ENCODE peak calls at places on chromosome 22, in nine cellular contexts. One of them, this sample, is unnamed.

GRCh38 chr22:49419661-49420060 is 408.0 kb downstream of the BRD1 start:
- DNase-seq in progenitor cell of endocrine pancreas: no peak
- DNase-seq in HFFc6: no peak
- DNase-seq in fibroblast of lung: no peak
- DNase-seq in tibial artery: no peak
- DNase-seq in BJ: no peak
- DNase-seq in AG10803: no peak
- DNase-seq in cardiac fibroblast: no peak
- DNase-seq in upper lobe of right lung: no peak
- DNase-seq in this sample: no peak

GRCh38 chr22:48901324-48901723 is 926.3 kb downstream of the BRD1 start:
- DNase-seq in progenitor cell of endocrine pancreas: no peak
- DNase-seq in HFFc6: no peak
- DNase-seq in fibroblast of lung: no peak
- DNase-seq in tibial artery: no peak
- DNase-seq in BJ: no peak
- DNase-seq in AG10803: no peak
- DNase-seq in cardiac fibroblast: no peak
- DNase-seq in upper lobe of right lung: peak
- DNase-seq in this sample: no peak

GRCh38 chr22:41984006-41984405 is 14.6 kb upstream of the WBP2NL start:
- DNase-seq in progenitor cell of endocrine pancreas: no peak
- DNase-seq in HFFc6: no peak
- DNase-seq in fibroblast of lung: no peak
- DNase-seq in tibial artery: no peak
- DNase-seq in BJ: no peak
- DNase-seq in AG10803: no peak
- DNase-seq in cardiac fibroblast: no peak
- DNase-seq in upper lobe of right lung: no peak
- DNase-seq in this sample: no peak

GRCh38 chr22:46297151-46297819 is 615 bp downstream of the GTSE1 start:
- DNase-seq in progenitor cell of endocrine pancreas: no peak
- DNase-seq in HFFc6: peak
- DNase-seq in fibroblast of lung: peak
- DNase-seq in tibial artery: no peak
- DNase-seq in BJ: no peak
- DNase-seq in AG10803: peak
- DNase-seq in cardiac fibroblast: peak
- DNase-seq in upper lobe of right lung: no peak
- DNase-seq in this sample: peak

GRCh38 chr22:37304595-37305343 is 22.5 kb downstream of the CYTH4 start:
- DNase-seq in progenitor cell of endocrine pancreas: no peak
- DNase-seq in HFFc6: peak
- DNase-seq in fibroblast of lung: peak
- DNase-seq in tibial artery: no peak
- DNase-seq in BJ: no peak
- DNase-seq in AG10803: no peak
- DNase-seq in cardiac fibroblast: peak
- DNase-seq in upper lobe of right lung: no peak
- DNase-seq in this sample: no peak

GRCh38 chr22:27780161-27780575 is 21.4 kb downstream of the MN1 start:
- DNase-seq in progenitor cell of endocrine pancreas: no peak
- DNase-seq in HFFc6: no peak
- DNase-seq in fibroblast of lung: peak
- DNase-seq in tibial artery: peak
- DNase-seq in BJ: no peak
- DNase-seq in AG10803: peak
- DNase-seq in cardiac fibroblast: peak
- DNase-seq in upper lobe of right lung: no peak
- DNase-seq in this sample: no peak

GRCh38 chr22:40525250-40525884 is 111.2 kb downstream of the MRTFA start:
- DNase-seq in progenitor cell of endocrine pancreas: no peak
- DNase-seq in HFFc6: no peak
- DNase-seq in fibroblast of lung: no peak
- DNase-seq in tibial artery: peak
- DNase-seq in BJ: no peak
- DNase-seq in AG10803: peak
- DNase-seq in cardiac fibroblast: peak
- DNase-seq in upper lobe of right lung: peak
- DNase-seq in this sample: no peak

GRCh38 chr22:47192651-47193437 is 430.4 kb downstream of the TBC1D22A start:
- DNase-seq in progenitor cell of endocrine pancreas: no peak
- DNase-seq in HFFc6: no peak
- DNase-seq in fibroblast of lung: no peak
- DNase-seq in tibial artery: peak
- DNase-seq in BJ: no peak
- DNase-seq in AG10803: no peak
- DNase-seq in cardiac fibroblast: no peak
- DNase-seq in upper lobe of right lung: peak
- DNase-seq in this sample: no peak

GRCh38 chr22:41915035-41915782 is at the start of gene SHISA8:
- DNase-seq in progenitor cell of endocrine pancreas: peak
- DNase-seq in HFFc6: no peak
- DNase-seq in fibroblast of lung: peak
- DNase-seq in tibial artery: no peak
- DNase-seq in BJ: no peak
- DNase-seq in AG10803: peak
- DNase-seq in cardiac fibroblast: no peak
- DNase-seq in upper lobe of right lung: peak
- DNase-seq in this sample: no peak

GRCh38 chr22:42970029-42970428 is 44.9 kb downstream of the PACSIN2 start:
- DNase-seq in progenitor cell of endocrine pancreas: no peak
- DNase-seq in HFFc6: no peak
- DNase-seq in fibroblast of lung: peak
- DNase-seq in tibial artery: no peak
- DNase-seq in BJ: no peak
- DNase-seq in AG10803: no peak
- DNase-seq in cardiac fibroblast: no peak
- DNase-seq in upper lobe of right lung: no peak
- DNase-seq in this sample: peak

GRCh38 chr22:46193898-46194310 is 43.6 kb downstream of the PPARA start:
- DNase-seq in progenitor cell of endocrine pancreas: no peak
- DNase-seq in HFFc6: no peak
- DNase-seq in fibroblast of lung: no peak
- DNase-seq in tibial artery: no peak
- DNase-seq in BJ: no peak
- DNase-seq in AG10803: no peak
- DNase-seq in cardiac fibroblast: no peak
- DNase-seq in upper lobe of right lung: no peak
- DNase-seq in this sample: no peak

GRCh38 chr22:36439481-36440271 is 41.8 kb downstream of the TXN2 start:
- DNase-seq in progenitor cell of endocrine pancreas: no peak
- DNase-seq in HFFc6: peak
- DNase-seq in fibroblast of lung: peak
- DNase-seq in tibial artery: no peak
- DNase-seq in BJ: peak
- DNase-seq in AG10803: peak
- DNase-seq in cardiac fibroblast: peak
- DNase-seq in upper lobe of right lung: no peak
- DNase-seq in this sample: peak

GRCh38 chr22:48070760-48071159 is 1308.3 kb downstream of the TBC1D22A start:
- DNase-seq in progenitor cell of endocrine pancreas: no peak
- DNase-seq in HFFc6: no peak
- DNase-seq in fibroblast of lung: no peak
- DNase-seq in tibial artery: no peak
- DNase-seq in BJ: no peak
- DNase-seq in AG10803: no peak
- DNase-seq in cardiac fibroblast: no peak
- DNase-seq in upper lobe of right lung: no peak
- DNase-seq in this sample: no peak

GRCh38 chr22:49242480-49242879 is 585.2 kb downstream of the BRD1 start:
- DNase-seq in progenitor cell of endocrine pancreas: no peak
- DNase-seq in HFFc6: no peak
- DNase-seq in fibroblast of lung: no peak
- DNase-seq in tibial artery: no peak
- DNase-seq in BJ: no peak
- DNase-seq in AG10803: no peak
- DNase-seq in cardiac fibroblast: no peak
- DNase-seq in upper lobe of right lung: no peak
- DNase-seq in this sample: no peak

GRCh38 chr22:35523167-35523928 is 17.3 kb upstream of the RASD2 start:
- DNase-seq in progenitor cell of endocrine pancreas: no peak
- DNase-seq in HFFc6: no peak
- DNase-seq in fibroblast of lung: no peak
- DNase-seq in tibial artery: no peak
- DNase-seq in BJ: no peak
- DNase-seq in AG10803: no peak
- DNase-seq in cardiac fibroblast: no peak
- DNase-seq in upper lobe of right lung: no peak
- DNase-seq in this sample: no peak

GRCh38 chr22:27925331-27925730 is 6.3 kb upstream of the PITPNB start:
- DNase-seq in progenitor cell of endocrine pancreas: no peak
- DNase-seq in HFFc6: no peak
- DNase-seq in fibroblast of lung: no peak
- DNase-seq in tibial artery: no peak
- DNase-seq in BJ: no peak
- DNase-seq in AG10803: no peak
- DNase-seq in cardiac fibroblast: no peak
- DNase-seq in upper lobe of right lung: no peak
- DNase-seq in this sample: no peak

DNA sequence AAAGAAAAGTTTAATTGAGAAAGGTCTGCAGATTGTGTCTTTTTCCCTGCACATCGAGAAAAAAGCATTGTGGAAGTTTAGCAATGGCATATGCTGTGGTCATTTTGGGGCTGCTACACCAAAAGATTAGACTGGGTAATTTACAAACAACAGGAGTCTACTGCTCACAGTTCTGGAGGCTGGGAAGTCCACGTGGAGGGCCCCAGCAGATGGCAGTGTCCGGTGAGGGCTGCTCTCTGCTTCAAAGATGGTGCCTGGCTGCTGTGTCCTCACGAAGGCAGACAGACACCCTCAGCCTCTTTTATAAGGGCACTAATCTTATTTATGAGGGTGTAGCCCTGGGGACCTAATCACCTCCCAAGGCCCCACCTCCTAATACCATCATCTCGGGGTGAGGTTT is 21.1 kb downstream of the PHF21B start:
- DNase-seq in progenitor cell of endocrine pancreas: no peak
- DNase-seq in HFFc6: no peak
- DNase-seq in fibroblast of lung: no peak
- DNase-seq in tibial artery: no peak
- DNase-seq in BJ: no peak
- DNase-seq in AG10803: no peak
- DNase-seq in cardiac fibroblast: no peak
- DNase-seq in upper lobe of right lung: no peak
- DNase-seq in this sample: no peak
- TF ChIP-seq CTCF in progenitor cell of endocrine pancreas: no peak
- TF ChIP-seq CTCF in HFFc6: peak
- TF ChIP-seq CTCF in fibroblast of lung: no peak
- TF ChIP-seq CTCF in tibial artery: no peak
- TF ChIP-seq CTCF in BJ: peak
- TF ChIP-seq CTCF in AG10803: peak
- TF ChIP-seq CTCF in cardiac fibroblast: no peak
- TF ChIP-seq CTCF in upper lobe of right lung: no peak
- TF ChIP-seq CTCF in this sample: no peak

DNA sequence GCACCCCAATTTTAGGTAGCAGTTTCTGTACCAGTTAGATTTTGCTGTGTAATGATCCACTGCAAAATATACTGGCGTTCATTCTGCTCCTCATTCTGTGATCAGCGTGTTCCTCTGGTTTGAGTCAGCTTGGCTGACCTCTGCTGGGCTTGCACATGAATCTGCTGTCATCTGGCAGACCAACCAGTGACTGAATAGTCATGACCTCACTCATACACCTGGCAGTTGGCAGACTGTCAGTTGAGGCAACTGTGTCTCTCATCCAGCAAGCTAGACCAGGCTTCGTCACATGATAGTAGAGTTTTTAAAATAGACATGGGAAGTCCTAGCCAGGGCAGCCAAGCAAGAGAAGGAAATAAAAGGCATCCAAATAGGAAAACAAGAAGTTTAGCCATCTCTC is 316.3 kb upstream of the LARGE1 start:
- DNase-seq in progenitor cell of endocrine pancreas: no peak
- DNase-seq in HFFc6: no peak
- DNase-seq in fibroblast of lung: no peak
- DNase-seq in tibial artery: no peak
- DNase-seq in BJ: no peak
- DNase-seq in AG10803: no peak
- DNase-seq in cardiac fibroblast: no peak
- DNase-seq in upper lobe of right lung: no peak
- DNase-seq in this sample: peak
- TF ChIP-seq CTCF in progenitor cell of endocrine pancreas: no peak
- TF ChIP-seq CTCF in HFFc6: no peak
- TF ChIP-seq CTCF in fibroblast of lung: no peak
- TF ChIP-seq CTCF in tibial artery: no peak
- TF ChIP-seq CTCF in BJ: no peak
- TF ChIP-seq CTCF in AG10803: no peak
- TF ChIP-seq CTCF in cardiac fibroblast: no peak
- TF ChIP-seq CTCF in upper lobe of right lung: no peak
- TF ChIP-seq CTCF in this sample: no peak

GRCh38 chr22:44701824-44702478 is at the start of gene PRR5:
- DNase-seq in progenitor cell of endocrine pancreas: peak
- DNase-seq in HFFc6: peak
- DNase-seq in fibroblast of lung: peak
- DNase-seq in tibial artery: peak
- DNase-seq in BJ: peak
- DNase-seq in AG10803: peak
- DNase-seq in cardiac fibroblast: peak
- DNase-seq in upper lobe of right lung: peak
- DNase-seq in this sample: peak
- TF ChIP-seq CTCF in progenitor cell of endocrine pancreas: no peak
- TF ChIP-seq CTCF in HFFc6: no peak
- TF ChIP-seq CTCF in fibroblast of lung: no peak
- TF ChIP-seq CTCF in tibial artery: no peak
- TF ChIP-seq CTCF in BJ: no peak
- TF ChIP-seq CTCF in AG10803: no peak
- TF ChIP-seq CTCF in cardiac fibroblast: no peak
- TF ChIP-seq CTCF in upper lobe of right lung: no peak
- TF ChIP-seq CTCF in this sample: no peak

DNA sequence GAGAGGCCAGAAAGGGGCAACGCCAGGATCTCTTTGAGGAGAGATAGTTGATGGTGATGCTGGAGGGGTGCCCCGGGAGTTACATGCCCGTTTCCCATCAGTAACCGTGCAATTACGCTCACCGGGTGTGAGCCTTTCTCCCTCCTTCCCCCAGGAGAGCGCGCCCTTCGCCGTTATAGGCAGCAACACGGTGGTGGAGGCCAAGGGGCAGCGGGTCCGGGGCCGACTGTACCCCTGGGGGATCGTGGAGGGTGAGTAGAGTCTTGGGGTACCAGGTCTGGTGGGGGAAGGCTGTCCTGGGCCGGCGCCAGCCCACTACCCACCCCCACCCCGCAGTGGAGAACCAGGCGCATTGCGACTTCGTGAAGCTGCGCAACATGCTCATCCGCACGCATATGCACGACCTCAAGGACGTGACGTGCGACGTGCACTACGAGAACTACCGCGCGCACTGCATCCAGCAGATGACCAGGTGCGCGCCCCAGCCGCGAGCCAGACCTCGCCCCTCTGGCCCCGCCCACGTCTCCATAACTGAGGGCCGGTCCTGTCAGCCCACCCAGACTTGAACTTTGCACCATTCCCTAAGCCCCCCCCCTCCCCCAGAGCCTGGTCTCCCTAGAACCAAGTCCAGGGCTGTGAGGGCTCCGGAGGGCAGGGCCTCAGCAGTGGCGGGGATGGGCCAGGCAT is 1.7 kb upstream of the GP1BB start:
- DNase-seq in progenitor cell of endocrine pancreas: no peak
- DNase-seq in HFFc6: no peak
- DNase-seq in fibroblast of lung: no peak
- DNase-seq in tibial artery: no peak
- DNase-seq in BJ: no peak
- DNase-seq in AG10803: no peak
- DNase-seq in cardiac fibroblast: no peak
- DNase-seq in upper lobe of right lung: no peak
- DNase-seq in this sample: no peak
- TF ChIP-seq CTCF in progenitor cell of endocrine pancreas: no peak
- TF ChIP-seq CTCF in HFFc6: no peak
- TF ChIP-seq CTCF in fibroblast of lung: no peak
- TF ChIP-seq CTCF in tibial artery: no peak
- TF ChIP-seq CTCF in BJ: no peak
- TF ChIP-seq CTCF in AG10803: no peak
- TF ChIP-seq CTCF in cardiac fibroblast: no peak
- TF ChIP-seq CTCF in upper lobe of right lung: no peak
- TF ChIP-seq CTCF in this sample: no peak

GRCh38 chr22:38766076-38766777 is 10.4 kb upstream of the SUN2 start:
- DNase-seq in progenitor cell of endocrine pancreas: peak
- DNase-seq in HFFc6: peak
- DNase-seq in fibroblast of lung: peak
- DNase-seq in tibial artery: no peak
- DNase-seq in BJ: no peak
- DNase-seq in AG10803: peak
- DNase-seq in cardiac fibroblast: peak
- DNase-seq in upper lobe of right lung: no peak
- DNase-seq in this sample: peak
- TF ChIP-seq CTCF in progenitor cell of endocrine pancreas: peak
- TF ChIP-seq CTCF in HFFc6: peak
- TF ChIP-seq CTCF in fibroblast of lung: peak
- TF ChIP-seq CTCF in tibial artery: peak
- TF ChIP-seq CTCF in BJ: peak
- TF ChIP-seq CTCF in AG10803: peak
- TF ChIP-seq CTCF in cardiac fibroblast: peak
- TF ChIP-seq CTCF in upper lobe of right lung: peak
- TF ChIP-seq CTCF in this sample: peak

This sample was measured in bronchial epithelial cell.